ENCODE peak calls at places on chromosomes 6 and 20, in four cellular contexts. S is RCC 7860, H is Kasumi-1, Z is T-helper 9 cell. W is an unnamed sample.

GRCh38 chr6:98295776-98296175 is 538.6 kb upstream of the POU3F2 start:
- DNase-seq in H (no peak), S (no peak), Z (no peak), W (no peak)

GRCh38 chr6:42236680-42237473 is 19.2 kb upstream of the MRPS10 start:
- DNase-seq in Z (no peak), H (no peak), S (no peak), W (no peak)

GRCh38 chr6:151482290-151482689 is 11.5 kb upstream of the CCDC170 start:
- DNase-seq in Z (no peak), S (no peak), H (peak; percentile 52), W (no peak)

GRCh38 chr6:37850728-37851285 is 31.3 kb downstream of the ZFAND3 start:
- DNase-seq in S (no peak), Z (no peak), H (no peak), W (no peak)

GRCh38 chr6:27049863-27050781 is 197.4 kb upstream of the PRSS16 start:
- DNase-seq in Z (no peak), S (no peak), H (no peak), W (no peak)

GRCh38 chr6:36267731-36268477 is 2.0 kb upstream of the PNPLA1 start:
- DNase-seq in Z (no peak), H (no peak), S (no peak), W (no peak)

GRCh38 chr6:106557837-106558236 is 71.5 kb downstream of the RTN4IP1 start:
- DNase-seq in Z (no peak), H (no peak), S (no peak), W (no peak)

GRCh38 chr6:166318649-166319600 is 10.7 kb upstream of the PRR18 start:
- DNase-seq in H (no peak), S (peak; percentile 8), Z (no peak), W (no peak)

GRCh38 chr6:30144821-30145220 is 8.9 kb downstream of the TRIM40 start:
- DNase-seq in H (no peak), Z (no peak), S (no peak), W (no peak)

GRCh38 chr6:122285292-122285913 is 114.0 kb upstream of the HSF2 start:
- DNase-seq in S (no peak), Z (no peak), H (no peak), W (no peak)

GRCh38 chr20:41152108-41152757 is 14.9 kb downstream of the PLCG1 start:
- DNase-seq in H (no peak), Z (no peak), S (no peak), W (no peak)

GRCh38 chr6:99521557-99522286 is 6.5 kb upstream of the USP45 start:
- DNase-seq in H (peak; percentile 70), S (peak; percentile 19), Z (no peak), W (no peak)

GRCh38 chr20:49568491-49569151 is 684 bp upstream of the PTGIS start:
- DNase-seq in H (no peak), Z (no peak), S (no peak), W (no peak)

GRCh38 chr6:157486632-157487031 is 105.6 kb downstream of the ZDHHC14 start:
- DNase-seq in Z (no peak), H (peak; percentile 30), S (no peak), W (no peak)

GRCh38 chr6:46138281-46138680 is 8.5 kb downstream of the ENPP4 start:
- DNase-seq in Z (no peak), S (no peak), H (no peak), W (no peak)

GRCh38 chr6:111818539-111819226 is 54.6 kb downstream of the FYN start:
- DNase-seq in Z (no peak), H (no peak), S (no peak), W (no peak)

GRCh38 chr6:24026050-24026449 is 100.0 kb upstream of the NRSN1 start:
- DNase-seq in Z (no peak), H (no peak), S (no peak), W (no peak)

GRCh38 chr6:27157461-27158315 is 89.8 kb upstream of the PRSS16 start:
- DNase-seq in H (peak; percentile 83), S (peak; percentile 79), Z (peak; percentile 68), W (no peak)

GRCh38 chr6:74256387-74257180 is 560.6 kb downstream of the CD109 start:
- DNase-seq in Z (no peak), H (no peak), S (no peak), W (peak; percentile 38)

GRCh38 chr20:40218971-40219370 is 470.1 kb downstream of the MAFB start:
- DNase-seq in S (no peak), Z (no peak), H (no peak), W (no peak)

GRCh38 chr20:34949120-34949519 is 6.5 kb downstream of the GSS start:
- DNase-seq in H (no peak), Z (no peak), S (no peak), W (no peak)

GRCh38 chr20:48538058-48538825 is 289.6 kb downstream of the PREX1 start:
- DNase-seq in Z (no peak), S (peak; percentile 80), H (no peak), W (peak; percentile 78)

GRCh38 chr6:55916188-55916587 is 40.8 kb upstream of the BMP5 start:
- DNase-seq in S (no peak), H (no peak), Z (no peak), W (no peak)

W was measured in epithelial cell of proximal tubule.